ENCODE peak calls at places on chromosomes 6 and 20, in eight cellular contexts. I is fibroblast of pulmonary artery; Q is activated naive CD8-positive, alpha-beta T cell treated with anti-CD3 and anti-CD28 coated beads, Interleukin-2, amount 50 U/mL, for 16 hours; K is NCI-H1105; R is NCI-H2171 treated with DMSO at 0.1 percent for 48 hours; O is brain microvascular endothelial cell; Z is coronary artery; P is omental fat pad. Y is an unnamed sample.

GRCh38 chr20:36925234-36925633 is 26.3 kb downstream of the SAMHD1 start:
- DNase-seq in I (no peak), Q (no peak), R (no peak), Z (no peak), P (no peak), K (no peak), O (no peak), Y (no peak)

GRCh38 chr6:46400898-46401297 is 90.4 kb downstream of the RCAN2 start:
- DNase-seq in K (no peak), Z (no peak), I (no peak), P (no peak), Q (no peak), R (no peak), O (no peak), Y (no peak)

GRCh38 chr6:46217671-46218131 is 46.9 kb upstream of the ENPP5 start:
- DNase-seq in Q (no peak), R (no peak), O (no peak), I (peak; percentile 44), Z (peak; percentile 89), K (no peak), P (no peak), Y (no peak)

GRCh38 chr20:32358883-32359632 is 927 bp downstream of the ASXL1 start:
- DNase-seq in O (peak; percentile 27), K (peak; percentile 29), R (peak; percentile 77), I (peak; percentile 60), Q (peak; percentile 48), Z (peak; percentile 81), P (peak; percentile 64), Y (peak; percentile 82)

GRCh38 chr6:129312865-129313264 is 397.1 kb downstream of the ARHGAP18 start:
- DNase-seq in P (no peak), Z (no peak), R (no peak), Q (no peak), O (peak; percentile 80), I (peak; percentile 63), K (no peak), Y (no peak)

GRCh38 chr6:121616411-121616810 is 181.0 kb downstream of the GJA1 start:
- DNase-seq in Z (no peak), O (no peak), K (no peak), P (no peak), R (no peak), Q (no peak), I (no peak), Y (no peak)

GRCh38 chr6:90458353-90459224 is 128.3 kb downstream of the MAP3K7 start:
- DNase-seq in O (no peak), K (no peak), Z (no peak), R (no peak), P (no peak), I (peak; percentile 31), Q (peak; percentile 64), Y (no peak)

GRCh38 chr6:128282956-128283355 is 237.4 kb downstream of the PTPRK start:
- DNase-seq in Q (no peak), P (no peak), O (no peak), Z (no peak), K (no peak), I (no peak), R (no peak), Y (no peak)

GRCh38 chr20:4156411-4156810 is 141.1 kb upstream of the RNF24 start:
- DNase-seq in Z (no peak), R (no peak), O (no peak), I (no peak), K (no peak), Q (no peak), P (no peak), Y (no peak)

GRCh38 chr20:44419131-44419844 is 56.4 kb upstream of the TTPAL start:
- DNase-seq in K (no peak), R (no peak), P (no peak), Z (no peak), O (no peak), Q (no peak), I (no peak), Y (no peak)

GRCh38 chr6:13929196-13929595 is 4.4 kb downstream of the RNF182 start:
- DNase-seq in K (no peak), O (no peak), Z (no peak), P (no peak), Q (no peak), I (no peak), R (no peak), Y (no peak)

GRCh38 chr6:8655670-8656454 is 220.5 kb upstream of the SLC35B3 start:
- DNase-seq in K (no peak), Q (no peak), P (no peak), R (no peak), O (no peak), Z (no peak), I (no peak), Y (no peak)